ENCODE peak calls at places on chromosome 20, in five cellular contexts. O is neuronal stem cell, N is H1, G is mesenchymal stem cell, F is IMR-90. J is an unnamed sample.

GRCh38 chr20:61117725-61118124 is 134.3 kb upstream of the CDH4 start:
- DNase-seq in F (peak), N (no peak), O (no peak), G (peak), J (no peak)

GRCh38 chr20:48676795-48677447 is 150.9 kb downstream of the PREX1 start:
- DNase-seq in N (no peak), F (no peak), G (no peak), O (no peak), J (no peak)

GRCh38 chr20:4158466-4159050 is 143.2 kb upstream of the RNF24 start:
- DNase-seq in N (no peak), F (no peak), G (no peak), O (no peak), J (no peak)

GRCh38 chr20:47543006-47543431 is 41.3 kb downstream of the NCOA3 start:
- DNase-seq in G (peak), O (no peak), F (peak), N (no peak), J (no peak)

GRCh38 chr20:36270744-36271638 is 34.7 kb downstream of the AAR2 start:
- DNase-seq in O (no peak), N (no peak), F (no peak), G (no peak), J (no peak)

GRCh38 chr20:43448748-43449535 is 8.8 kb upstream of the SRSF6 start:
- DNase-seq in O (peak), N (peak), F (peak), G (peak), J (peak)

GRCh38 chr20:710762-711120 is 35.1 kb upstream of the SCRT2 start:
- DNase-seq in O (no peak), N (no peak), F (no peak), G (no peak), J (no peak)

GRCh38 chr20:30168025-30168799 is 1089.3 kb upstream of the DEFB115 start:
- DNase-seq in N (no peak), F (no peak), O (no peak), G (no peak), J (no peak)

GRCh38 chr20:35603695-35604443 is 11.8 kb upstream of the SPAG4 start:
- DNase-seq in G (no peak), O (no peak), F (no peak), N (no peak), J (no peak)

GRCh38 chr20:59661621-59662020 is 57.3 kb downstream of the PHACTR3 start:
- DNase-seq in F (no peak), N (no peak), G (no peak), O (no peak), J (no peak)

GRCh38 chr20:25297141-25297905 is 49.4 kb downstream of the PYGB start:
- DNase-seq in G (no peak), F (no peak), O (no peak), N (no peak), J (no peak)

GRCh38 chr20:62315773-62316172 is 13.0 kb downstream of the ADRM1 start:
- DNase-seq in O (no peak), N (no peak), F (no peak), G (no peak), J (no peak)

GRCh38 chr20:61744691-61745396 is 320.8 kb downstream of the TAF4 start:
- DNase-seq in F (peak), O (no peak), G (peak), N (no peak), J (no peak)

DNA sequence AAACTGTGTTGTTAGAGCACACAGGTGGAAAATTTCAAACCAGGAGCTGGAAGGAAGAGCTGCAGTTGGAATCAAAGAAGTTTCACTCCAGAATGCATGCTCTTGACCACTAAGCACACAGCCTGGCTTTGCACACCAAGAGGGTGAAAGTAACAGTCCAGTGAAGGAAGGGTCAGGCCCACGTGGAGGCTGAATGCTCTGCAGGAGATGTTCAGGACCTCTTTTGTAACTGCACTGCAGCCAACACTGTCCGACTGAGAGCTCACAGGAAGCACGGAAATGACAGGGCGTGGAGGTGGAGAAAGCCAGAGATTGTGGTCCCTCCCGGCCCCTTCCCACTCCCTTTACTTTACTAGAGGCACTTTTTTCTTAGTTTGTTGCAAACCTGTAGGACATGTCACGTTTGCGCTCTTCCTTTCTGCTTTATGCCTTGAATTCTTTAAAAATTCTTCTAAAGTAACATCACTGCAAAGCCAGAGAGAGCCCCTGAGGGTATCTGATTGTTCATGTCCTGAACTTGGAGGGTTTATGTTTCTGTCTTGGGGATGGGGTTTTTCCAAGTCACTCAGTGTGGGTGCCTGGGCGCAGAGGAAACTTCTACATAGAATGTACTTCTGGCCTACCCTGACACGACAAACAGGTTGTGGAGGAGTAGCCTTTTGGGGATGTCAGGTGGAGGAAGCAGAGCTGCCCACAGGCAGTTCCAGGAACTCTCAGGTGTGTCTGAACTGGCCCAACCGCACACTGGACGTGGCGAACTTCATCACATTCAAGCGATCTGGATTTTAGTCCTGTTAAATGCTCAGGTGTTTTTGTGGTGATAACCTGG is 40.9 kb downstream of the JAG1 start:
- DNase-seq in N (no peak), O (no peak), G (peak), F (no peak), J (no peak)
- H2BK5ac ChIP-seq in N (no peak), O (no peak), G (no peak), F (no peak), J (no peak)

GRCh38 chr20:58545565-58546195 is 30.5 kb upstream of the APCDD1L start:
- DNase-seq in O (no peak), N (peak), G (no peak), F (no peak), J (no peak)

GRCh38 chr20:58544891-58545290 is 29.7 kb upstream of the APCDD1L start:
- DNase-seq in G (no peak), O (no peak), N (peak), F (no peak), J (no peak)

GRCh38 chr20:58543274-58543673 is 28.1 kb upstream of the APCDD1L start:
- DNase-seq in G (no peak), F (no peak), N (peak), O (no peak), J (no peak)

GRCh38 chr20:58542411-58543095 is 27.4 kb upstream of the APCDD1L start:
- DNase-seq in O (no peak), F (peak), N (peak), G (peak), J (no peak)

DNA sequence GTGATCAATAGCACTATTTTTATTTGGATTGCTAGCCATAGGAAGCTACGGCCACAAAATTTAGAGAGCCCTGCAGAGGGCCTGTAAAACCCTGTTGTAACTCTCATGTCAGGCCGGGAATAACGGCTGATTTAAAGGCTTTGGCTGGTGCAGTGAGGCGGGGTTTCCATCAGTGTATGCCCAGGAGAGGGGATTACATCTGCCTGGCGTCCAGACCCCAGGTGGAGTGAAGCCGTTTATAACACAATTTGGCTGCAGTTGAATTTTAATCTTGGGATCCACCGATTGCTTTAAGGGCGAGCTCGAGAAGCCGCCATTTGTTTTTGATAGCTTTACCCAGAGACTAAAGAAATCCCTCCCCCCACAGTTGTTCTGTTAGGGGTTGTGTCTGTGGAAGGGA is 29.1 kb upstream of the APCDD1L start:
- DNase-seq in N (peak), G (no peak), O (no peak), F (no peak), J (no peak)
- H3K18ac ChIP-seq in N (no peak), G (no peak), O (no peak), F (no peak), J (no peak)

DNA sequence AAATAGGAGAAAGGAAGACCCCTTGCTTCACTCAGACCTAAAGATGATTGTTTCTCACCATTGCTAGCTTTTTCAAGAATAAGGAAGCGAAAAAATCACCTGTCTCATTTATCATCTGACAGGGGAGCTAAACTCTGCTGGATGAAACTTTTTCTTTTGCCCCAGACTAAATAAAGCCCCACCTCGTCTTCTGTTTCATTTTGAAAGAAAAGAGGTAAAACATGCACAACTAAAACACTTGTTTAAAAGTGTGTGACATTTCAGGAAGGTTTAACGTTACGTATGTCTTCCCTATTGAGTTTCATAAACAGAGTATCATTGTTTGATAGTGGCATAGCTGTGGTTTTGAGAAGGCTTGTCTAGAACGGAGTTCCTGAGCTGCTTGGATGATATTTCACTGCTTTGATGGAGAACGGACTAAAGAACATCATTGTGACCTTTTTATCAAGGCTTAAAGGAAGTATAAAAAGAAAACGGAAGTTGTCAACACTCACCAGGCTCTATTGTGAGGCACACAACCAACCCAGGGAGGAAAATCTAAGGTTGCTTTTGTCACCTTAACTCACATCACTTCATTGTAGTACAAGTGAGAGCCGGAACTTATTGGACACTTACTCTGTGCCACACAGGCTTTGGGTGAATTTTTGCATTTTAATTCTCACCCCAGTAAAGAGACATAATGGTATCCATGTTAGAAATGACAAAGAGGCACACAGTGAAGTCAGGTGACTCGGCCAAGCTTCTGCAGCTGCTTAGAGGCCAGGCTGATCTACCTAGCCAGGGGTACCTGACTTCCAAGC is 29.5 kb downstream of the TSHZ2 start:
- DNase-seq in G (peak), O (no peak), N (no peak), F (peak), J (no peak)
- H3K27ac ChIP-seq in G (no peak), O (no peak), N (no peak), F (no peak), J (no peak)

GRCh38 chr20:22578221-22579118 is 5.9 kb downstream of the FOXA2 start:
- DNase-seq in G (no peak), N (peak), F (no peak), O (no peak), J (no peak)
- H2BK5ac ChIP-seq in G (no peak), N (no peak), F (no peak), O (peak), J (no peak)

GRCh38 chr20:33490023-33490933 is at the start of gene CBFA2T2:
- DNase-seq in G (peak), N (peak), F (peak), O (no peak), J (no peak)
- H3K18ac ChIP-seq in G (peak), N (peak), F (peak), O (peak), J (peak)

GRCh38 chr20:54212226-54212625 is 4.3 kb downstream of the PFDN4 start:
- DNase-seq in G (peak), N (no peak), O (no peak), F (peak), J (no peak)

GRCh38 chr20:54207743-54208491 is at the start of gene PFDN4:
- DNase-seq in F (peak), N (peak), O (peak), G (peak), J (peak)

GRCh38 chr20:54208492-54209044 is 681 bp downstream of the PFDN4 start:
- DNase-seq in N (no peak), O (no peak), G (peak), F (peak), J (no peak)

GRCh38 chr20:54207053-54207742 is 689 bp upstream of the PFDN4 start:
- DNase-seq in F (no peak), O (no peak), G (no peak), N (no peak), J (no peak)

GRCh38 chr20:54209216-54209813 is 1.4 kb downstream of the PFDN4 start:
- DNase-seq in N (no peak), O (no peak), F (no peak), G (no peak), J (no peak)
- H3K27ac ChIP-seq in N (no peak), O (no peak), F (no peak), G (no peak), J (no peak)

GRCh38 chr20:51800132-51800721 is 2.1 kb downstream of the SALL4 start:
- DNase-seq in G (peak), O (peak), F (no peak), N (peak), J (peak)
- H2BK5ac ChIP-seq in G (no peak), O (peak), F (no peak), N (peak), J (no peak)

DNA sequence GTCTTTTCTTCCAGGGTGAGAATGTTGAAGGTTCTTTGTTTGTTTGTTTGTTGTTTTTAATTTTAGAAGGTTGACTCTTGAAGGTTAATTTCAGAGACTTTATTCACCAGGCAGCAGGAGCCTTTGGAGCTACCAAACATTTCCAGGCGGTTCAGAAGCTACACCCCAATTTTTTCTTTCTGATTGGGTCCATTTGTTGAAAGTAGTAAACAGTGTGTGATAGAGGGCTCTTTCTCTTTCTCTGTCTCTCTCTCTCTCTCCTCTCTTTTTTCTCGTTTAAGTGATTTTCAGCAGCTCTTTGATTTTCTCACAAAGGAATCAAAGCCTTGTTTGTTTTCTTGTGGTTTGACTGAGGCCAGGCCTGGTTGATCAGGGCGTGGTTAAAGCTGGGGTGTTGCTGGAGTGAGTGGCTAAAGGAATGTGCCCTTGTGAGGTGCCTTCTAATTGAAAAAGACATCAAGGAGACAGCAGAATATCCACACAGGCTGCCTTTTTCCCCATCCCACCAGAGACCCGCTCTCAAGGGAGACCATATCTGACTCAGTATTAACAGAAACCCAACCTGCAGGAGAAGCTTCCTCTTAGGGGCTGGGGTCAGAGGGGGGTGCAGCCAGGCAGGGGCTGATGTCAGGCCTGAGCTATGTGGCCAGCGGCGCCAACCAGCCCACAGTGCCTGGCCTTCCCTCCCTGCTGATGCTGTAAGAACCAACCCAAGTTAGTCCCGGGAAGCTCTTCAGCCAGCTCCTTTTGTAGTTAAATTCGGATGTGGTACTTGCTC is 40.4 kb upstream of the NAA20 start:
- DNase-seq in F (peak), O (no peak), G (peak), N (peak), J (no peak)
- H3K18ac ChIP-seq in F (peak), O (no peak), G (peak), N (peak), J (no peak)

GRCh38 chr20:57665589-57665971 is 44.2 kb downstream of the PMEPA1 start:
- DNase-seq in N (no peak), O (no peak), G (no peak), F (no peak), J (no peak)

GRCh38 chr20:57666106-57666833 is 43.5 kb downstream of the PMEPA1 start:
- DNase-seq in F (no peak), G (no peak), N (no peak), O (no peak), J (no peak)

GRCh38 chr20:57667385-57667784 is 42.4 kb downstream of the PMEPA1 start:
- DNase-seq in O (no peak), F (no peak), N (no peak), G (no peak), J (no peak)

GRCh38 chr20:57667924-57668782 is 41.7 kb downstream of the PMEPA1 start:
- DNase-seq in F (no peak), N (no peak), O (no peak), G (no peak), J (no peak)

GRCh38 chr20:57666834-57667157 is 43.0 kb downstream of the PMEPA1 start:
- DNase-seq in N (no peak), F (no peak), G (no peak), O (no peak), J (no peak)
- H3K27ac ChIP-seq in N (no peak), F (no peak), G (no peak), O (no peak), J (no peak)

DNA sequence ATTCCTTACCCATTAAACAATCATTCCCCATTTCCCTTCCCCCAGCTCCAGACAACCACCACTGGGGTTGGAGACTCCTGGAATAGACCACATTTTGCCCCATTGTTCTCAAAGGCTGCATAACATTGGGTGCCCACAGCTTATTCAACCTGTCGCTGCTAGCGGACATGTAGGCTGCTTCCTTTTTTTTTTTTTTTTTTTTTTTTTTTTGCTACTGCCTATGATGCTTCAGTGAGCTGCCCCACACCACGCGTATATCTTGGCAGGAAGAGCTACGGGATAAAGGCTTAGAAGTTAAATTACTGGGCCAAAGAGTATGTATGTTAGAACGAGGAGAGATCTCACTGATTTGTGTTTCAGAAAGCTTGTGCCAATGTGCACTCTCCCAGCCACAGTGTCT is 7.0 kb downstream of the LBP start:
- DNase-seq in G (no peak), F (peak), O (no peak), N (no peak), J (no peak)
- H2BK5ac ChIP-seq in G (no peak), F (no peak), O (no peak), N (no peak), J (no peak)

J was measured in H9.